ENCODE peak calls at places on chromosomes 12 and 14, in four cellular contexts. P is fibroblast of gingiva, V is fibroblast of pulmonary artery, Q is type B pancreatic cell. N is an unnamed sample.

GRCh38 chr12:125187780-125188741 is 122.8 kb downstream of the AACS start:
- DNase-seq in P (no peak), V (no peak), Q (no peak), N (no peak)

GRCh38 chr12:104573-105081 is 38.1 kb downstream of the IQSEC3 start:
- DNase-seq in P (no peak), V (no peak), Q (no peak), N (no peak)

GRCh38 chr14:71163050-71163841 is 256.0 kb downstream of the PCNX1 start:
- DNase-seq in P (no peak), V (no peak), Q (no peak), N (no peak)

GRCh38 chr12:92133795-92134637 is 11.6 kb downstream of the BTG1 start:
- DNase-seq in P (no peak), V (no peak), Q (no peak), N (no peak)

GRCh38 chr14:36519431-36520321 is at the start of gene NKX2-1:
- DNase-seq in P (no peak), V (no peak), Q (no peak), N (no peak)

GRCh38 chr12:21989819-21990412 is 48.7 kb upstream of the ABCC9 start:
- DNase-seq in P (peak), V (peak), Q (no peak), N (peak)

GRCh38 chr14:103871596-103872480 is 24.5 kb upstream of the PPP1R13B start:
- DNase-seq in P (no peak), V (no peak), Q (no peak), N (no peak)

GRCh38 chr14:69358233-69358963 is 39.7 kb downstream of the ERH start:
- DNase-seq in P (no peak), V (no peak), Q (no peak), N (no peak)

GRCh38 chr14:23321572-23322547 is 603 bp downstream of the PABPN1 start:
- DNase-seq in P (peak), V (peak), Q (no peak), N (peak)

GRCh38 chr14:49861581-49861922 is 9.0 kb upstream of the NEMF start:
- DNase-seq in P (peak), V (peak), Q (no peak), N (peak)

GRCh38 chr12:71160585-71160984 is 2.8 kb upstream of the TSPAN8 start:
- DNase-seq in P (no peak), V (peak), Q (no peak), N (peak)

GRCh38 chr12:12046401-12046800 is 24.3 kb upstream of the BCL2L14 start:
- DNase-seq in P (no peak), V (no peak), Q (no peak), N (no peak)

GRCh38 chr14:101494826-101495225 is 66.5 kb upstream of the DIO3 start:
- DNase-seq in P (no peak), V (no peak), Q (no peak), N (no peak)

GRCh38 chr12:132522586-132523380 is 32.8 kb downstream of the FBRSL1 start:
- DNase-seq in P (no peak), V (no peak), Q (no peak), N (no peak)

GRCh38 chr12:68175566-68176033 is 16.1 kb upstream of the IFNG start:
- DNase-seq in P (no peak), V (no peak), Q (no peak), N (no peak)

GRCh38 chr12:65823481-65824313 is 586 bp upstream of the HMGA2 start:
- DNase-seq in P (peak), V (peak), Q (peak), N (peak)

GRCh38 chr14:75242546-75243273 is 35.9 kb upstream of the FOS start:
- DNase-seq in P (peak), V (peak), Q (no peak), N (peak)

GRCh38 chr14:95485222-95485819 is 31.1 kb downstream of the SYNE3 start:
- DNase-seq in P (no peak), V (no peak), Q (no peak), N (peak)

GRCh38 chr12:64707362-64707761 is 51.8 kb downstream of the GNS start:
- DNase-seq in P (no peak), V (no peak), Q (no peak), N (no peak)

GRCh38 chr14:50351016-50351415 is 38.9 kb downstream of the DMAC2L start:
- DNase-seq in P (peak), V (no peak), Q (no peak), N (peak)

GRCh38 chr12:124532331-124532750 is 35.1 kb downstream of the NCOR2 start:
- DNase-seq in P (no peak), V (no peak), Q (peak), N (no peak)

GRCh38 chr14:81519200-81519998 is 14.3 kb downstream of the SEL1L start:
- DNase-seq in P (no peak), V (peak), Q (no peak), N (no peak)

GRCh38 chr12:28027328-28027727 is 54.8 kb upstream of the PTHLH start:
- DNase-seq in P (peak), V (no peak), Q (no peak), N (no peak)

GRCh38 chr12:131466932-131467331 is 244.0 kb upstream of the SFSWAP start:
- DNase-seq in P (no peak), V (no peak), Q (no peak), N (no peak)

GRCh38 chr14:55448146-55448614 is 7.8 kb upstream of the TBPL2 start:
- DNase-seq in P (peak), V (peak), Q (no peak), N (peak)

GRCh38 chr14:24032727-24033418 is 18.9 kb upstream of the CARMIL3 start:
- DNase-seq in P (peak), V (peak), Q (no peak), N (peak)

GRCh38 chr12:39805651-39806050 is 186.0 kb upstream of the ABCD2 start:
- DNase-seq in P (no peak), V (no peak), Q (no peak), N (no peak)

GRCh38 chr12:125734137-125734536 is 668.9 kb downstream of the AACS start:
- DNase-seq in P (no peak), V (no peak), Q (no peak), N (no peak)

GRCh38 chr14:105853089-105853906 is 326.9 kb downstream of the TMEM121 start:
- DNase-seq in P (no peak), V (no peak), Q (peak), N (no peak)

GRCh38 chr14:100018482-100018881 is 46.7 kb upstream of the EVL start:
- DNase-seq in P (no peak), V (no peak), Q (no peak), N (peak)

GRCh38 chr12:54411398-54412241 is 7.4 kb downstream of the ITGA5 start:
- DNase-seq in P (peak), V (peak), Q (no peak), N (peak)

GRCh38 chr14:50021261-50021660 is 95.1 kb downstream of the VCPKMT start:
- DNase-seq in P (no peak), V (no peak), Q (no peak), N (no peak)

GRCh38 chr14:96579358-96579757 is 77.2 kb downstream of the PAPOLA start:
- DNase-seq in P (no peak), V (no peak), Q (no peak), N (no peak)

GRCh38 chr14:102187583-102188001 is 47.9 kb downstream of the WDR20 start:
- DNase-seq in P (peak), V (no peak), Q (peak), N (peak)

GRCh38 chr14:31229638-31230229 is 22.1 kb upstream of the HECTD1 start:
- DNase-seq in P (peak), V (peak), Q (no peak), N (peak)